ENCODE peak calls at places on chromosome 15, in six cellular contexts. P, B, M, Q, Z and C are unnamed samples.

GRCh38 chr15:33109345-33109744 is 85.2 kb downstream of the FMN1 start:
- DNase-seq in P (no peak), B (no peak), M (no peak), Q (no peak), Z (no peak), C (no peak)

GRCh38 chr15:74449066-74449465 is 11.9 kb downstream of the UBL7 start:
- DNase-seq in P (no peak), B (no peak), M (no peak), Q (no peak), Z (no peak), C (no peak)

GRCh38 chr15:70358871-70359647 is 261.3 kb upstream of the TLE3 start:
- DNase-seq in P (no peak), B (no peak), M (no peak), Q (no peak), Z (no peak), C (no peak)

GRCh38 chr15:55289011-55289572 is 521 bp downstream of the RAB27A start:
- DNase-seq in P (peak; percentile 35), B (peak; percentile 35), M (peak; percentile 72), Q (peak; percentile 21), Z (peak; percentile 74), C (no peak)

GRCh38 chr15:72353266-72353665 is 22.5 kb downstream of the HEXA start:
- DNase-seq in P (no peak), B (no peak), M (no peak), Q (no peak), Z (no peak), C (no peak)

GRCh38 chr15:39801641-39802309 is 19.1 kb upstream of the FSIP1 start:
- DNase-seq in P (peak; percentile 14), B (peak; percentile 31), M (peak; percentile 57), Q (peak; percentile 36), Z (peak; percentile 20), C (no peak)

GRCh38 chr15:25243800-25244097 is 195.1 kb downstream of the UBE3A start:
- DNase-seq in P (no peak), B (no peak), M (no peak), Q (no peak), Z (no peak), C (no peak)

GRCh38 chr15:72754096-72754495 is 29.5 kb downstream of the ADPGK start:
- DNase-seq in P (no peak), B (no peak), M (no peak), Q (no peak), Z (no peak), C (no peak)

GRCh38 chr15:42133892-42134502 is 22.4 kb downstream of the PLA2G4F start:
- DNase-seq in P (peak; percentile 52), B (peak; percentile 41), M (peak; percentile 71), Q (peak; percentile 52), Z (peak; percentile 76), C (no peak)

GRCh38 chr15:40058476-40059140 is 19.6 kb upstream of the SRP14 start:
- DNase-seq in P (no peak), B (no peak), M (no peak), Q (no peak), Z (peak; percentile 80), C (no peak)

GRCh38 chr15:92653366-92653765 is 2.2 kb downstream of the FAM174B start:
- DNase-seq in P (no peak), B (no peak), M (no peak), Q (no peak), Z (no peak), C (no peak)

GRCh38 chr15:37028609-37029287 is 71.6 kb downstream of the MEIS2 start:
- DNase-seq in P (peak; percentile 8), B (no peak), M (no peak), Q (no peak), Z (no peak), C (no peak)

GRCh38 chr15:57156210-57156887 is 220.0 kb upstream of the CGNL1 start:
- DNase-seq in P (no peak), B (no peak), M (no peak), Q (no peak), Z (no peak), C (no peak)

GRCh38 chr15:94327356-94327936 is 96.1 kb downstream of the MCTP2 start:
- DNase-seq in P (peak; percentile 49), B (peak; percentile 39), M (peak; percentile 9), Q (peak; percentile 29), Z (peak; percentile 62), C (no peak)

GRCh38 chr15:51401872-51402517 is 60.5 kb downstream of the GLDN start:
- DNase-seq in P (peak; percentile 13), B (peak; percentile 80), M (peak; percentile 63), Q (peak; percentile 23), Z (peak; percentile 56), C (no peak)

GRCh38 chr15:67125589-67126502 is 60.4 kb downstream of the SMAD3 start:
- DNase-seq in P (peak; percentile 94), B (peak; percentile 93), M (peak; percentile 81), Q (no peak), Z (peak; percentile 88), C (no peak)

GRCh38 chr15:52257734-52258062 is 37.9 kb downstream of the MYO5C start:
- DNase-seq in P (no peak), B (no peak), M (no peak), Q (no peak), Z (no peak), C (no peak)

GRCh38 chr15:30877070-30877469 is 26.6 kb upstream of the FAN1 start:
- DNase-seq in P (no peak), B (no peak), M (no peak), Q (no peak), Z (no peak), C (no peak)

GRCh38 chr15:99343836-99344551 is 92.7 kb downstream of the LRRC28 start:
- DNase-seq in P (peak; percentile 75), B (no peak), M (no peak), Q (no peak), Z (peak; percentile 42), C (no peak)

GRCh38 chr15:90351479-90352108 is 490 bp upstream of the ZNF774 start:
- DNase-seq in P (peak; percentile 12), B (no peak), M (no peak), Q (no peak), Z (no peak), C (no peak)
- TF ChIP-seq MYC in P (no peak), B (no peak), M (no peak), Q (peak; percentile 47), Z (no peak), C (no peak)

GRCh38 chr15:78456391-78456790 is 18.4 kb downstream of the IREB2 start:
- DNase-seq in P (no peak), B (no peak), M (no peak), Q (no peak), Z (no peak), C (no peak)

GRCh38 chr15:78460737-78461136 is 22.7 kb downstream of the IREB2 start:
- DNase-seq in P (no peak), B (no peak), M (no peak), Q (no peak), Z (no peak), C (no peak)

GRCh38 chr15:78454992-78455391 is 17.0 kb downstream of the IREB2 start:
- DNase-seq in P (no peak), B (no peak), M (no peak), Q (no peak), Z (peak; percentile 86), C (peak; percentile 40)

GRCh38 chr15:78455749-78456148 is 17.7 kb downstream of the IREB2 start:
- DNase-seq in P (no peak), B (no peak), M (peak; percentile 31), Q (no peak), Z (no peak), C (no peak)

DNA sequence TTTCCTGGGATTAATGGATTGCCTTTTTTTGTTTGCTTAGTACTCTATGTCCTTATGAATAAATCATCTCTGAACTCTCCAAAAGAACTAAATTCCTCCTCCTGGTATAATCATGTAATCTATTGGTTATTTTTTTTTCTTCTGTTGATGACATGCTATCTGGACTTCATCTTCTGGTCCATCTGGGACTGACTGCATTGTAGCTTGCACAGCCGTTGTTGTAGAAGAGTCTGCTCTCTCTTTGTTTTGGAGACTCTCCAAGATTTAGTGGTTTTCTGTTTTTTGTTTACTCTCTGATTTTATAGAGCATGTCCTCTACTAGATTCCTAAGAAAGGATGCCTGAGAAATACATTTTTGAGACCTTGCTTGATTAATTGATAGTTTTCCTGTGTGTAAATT is 19.1 kb downstream of the IREB2 start:
- DNase-seq in P (peak; percentile 37), B (peak; percentile 21), M (no peak), Q (no peak), Z (no peak), C (no peak)
- TF ChIP-seq MYC in P (no peak), B (no peak), M (no peak), Q (no peak), Z (no peak), C (no peak)

GRCh38 chr15:64808785-64809453 is 16.5 kb downstream of the PIF1 start:
- DNase-seq in P (no peak), B (no peak), M (no peak), Q (no peak), Z (no peak), C (no peak)

GRCh38 chr15:64816452-64816851 is 9.0 kb downstream of the PIF1 start:
- DNase-seq in P (no peak), B (no peak), M (no peak), Q (peak; percentile 45), Z (no peak), C (no peak)

GRCh38 chr15:64809649-64810498 is 15.6 kb downstream of the PIF1 start:
- DNase-seq in P (peak; percentile 67), B (peak; percentile 98), M (peak; percentile 84), Q (peak; percentile 61), Z (peak; percentile 71), C (no peak)

GRCh38 chr15:64810499-64811326 is 14.7 kb downstream of the PIF1 start:
- DNase-seq in P (no peak), B (no peak), M (no peak), Q (no peak), Z (no peak), C (no peak)

DNA sequence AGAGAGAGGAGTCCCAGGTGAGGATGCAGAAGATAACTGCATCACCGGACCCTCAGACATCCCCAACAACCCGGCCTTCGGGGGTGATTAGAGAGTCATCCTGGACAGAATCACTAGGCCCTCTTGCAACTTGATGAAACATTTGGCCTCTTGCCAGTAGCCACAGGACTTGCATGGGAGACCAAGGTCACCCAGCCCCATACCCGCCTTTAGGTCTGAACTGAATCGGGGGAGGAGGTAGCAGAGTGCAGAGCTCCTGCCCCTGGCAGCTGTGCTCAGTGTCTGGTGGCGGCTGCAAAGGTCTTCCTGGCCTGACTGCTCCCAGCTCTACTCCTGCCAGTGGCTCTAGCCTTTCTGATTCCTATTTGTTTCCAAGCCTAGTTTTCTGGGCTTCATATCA is 12.4 kb downstream of the PIF1 start:
- DNase-seq in P (no peak), B (no peak), M (peak; percentile 67), Q (peak; percentile 84), Z (peak; percentile 72), C (no peak)
- TF ChIP-seq MYC in P (no peak), B (no peak), M (no peak), Q (no peak), Z (no peak), C (no peak)

DNA sequence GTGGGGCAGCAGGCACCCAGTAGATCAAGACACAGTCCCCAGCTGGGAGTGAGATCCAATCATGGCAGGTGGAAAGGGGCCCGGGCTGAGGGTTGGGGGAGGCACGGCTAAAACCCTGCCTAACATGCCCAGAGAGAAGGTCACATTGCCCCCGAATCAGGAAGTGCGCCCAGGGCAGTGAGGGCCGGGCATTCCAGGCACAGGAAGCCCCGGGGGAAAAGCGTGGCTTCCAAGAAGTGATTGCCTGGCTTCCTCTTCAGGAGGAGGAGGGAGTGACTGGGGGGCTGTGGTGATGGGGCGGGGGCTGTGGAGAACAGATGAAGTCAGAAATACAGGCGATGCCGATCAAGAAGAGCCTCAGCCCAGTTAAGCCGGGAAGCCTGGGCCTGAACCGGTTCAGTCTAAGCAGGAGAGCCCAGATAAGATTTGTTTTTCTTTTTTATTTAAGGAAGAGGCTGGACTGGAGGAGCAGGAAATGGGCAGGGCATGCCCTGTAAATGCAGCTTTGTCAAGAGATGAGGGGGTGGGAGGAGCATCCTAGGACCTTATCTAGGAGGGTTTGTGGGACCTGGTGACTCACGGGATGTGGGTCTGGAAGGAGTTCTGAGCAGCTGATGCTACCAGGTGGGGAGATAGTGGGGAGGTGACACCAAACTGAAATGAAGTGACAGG is 83.9 kb downstream of the CHSY1 start:
- DNase-seq in P (peak; percentile 95), B (no peak), M (peak; percentile 97), Q (peak; percentile 57), Z (peak; percentile 94), C (no peak)
- TF ChIP-seq MYC in P (peak; percentile 24), B (no peak), M (peak; percentile 36), Q (no peak), Z (no peak), C (no peak)